ENCODE peak calls at places on chromosomes 13 and 19, in four cellular contexts. One of them, this sample, is unnamed.
A peak's percentile ranks its signal among the peaks of the same experiment; 100 is the strongest.

GRCh38 chr13:113448545-113448884 is 4.8 kb downstream of the ADPRHL1 start:
- DNase-seq in NCI-H1436: no peak
- DNase-seq in ascending aorta: no peak
- DNase-seq in stomach: peak; percentile 70
- DNase-seq in this sample: no peak

GRCh38 chr19:58538257-58539168 is 5.4 kb upstream of the TRIM28 start:
- DNase-seq in NCI-H1436: peak; percentile 90
- DNase-seq in ascending aorta: no peak
- DNase-seq in stomach: peak; percentile 47
- DNase-seq in this sample: no peak

GRCh38 chr19:33177417-33177976 is 16.6 kb upstream of the LRP3 start:
- DNase-seq in NCI-H1436: no peak
- DNase-seq in ascending aorta: peak; percentile 19
- DNase-seq in stomach: no peak
- DNase-seq in this sample: peak; percentile 74

GRCh38 chr19:49580264-49581006 is at the start of gene NOSIP:
- DNase-seq in NCI-H1436: peak; percentile 99
- DNase-seq in ascending aorta: peak; percentile 73
- DNase-seq in stomach: peak; percentile 97
- DNase-seq in this sample: peak; percentile 94

GRCh38 chr13:111908391-111908790 is 158.6 kb upstream of the SOX1 start:
- DNase-seq in NCI-H1436: no peak
- DNase-seq in ascending aorta: no peak
- DNase-seq in stomach: no peak
- DNase-seq in this sample: no peak

GRCh38 chr19:19062454-19063182 is 1.2 kb upstream of the SLC25A42 start:
- DNase-seq in NCI-H1436: no peak
- DNase-seq in ascending aorta: no peak
- DNase-seq in stomach: no peak
- DNase-seq in this sample: no peak

GRCh38 chr13:75485286-75486062 is 3.5 kb upstream of the TBC1D4 start:
- DNase-seq in NCI-H1436: no peak
- DNase-seq in ascending aorta: no peak
- DNase-seq in stomach: no peak
- DNase-seq in this sample: no peak

GRCh38 chr19:1248454-1249297 is at the start of gene MIDN:
- DNase-seq in NCI-H1436: peak; percentile 72
- DNase-seq in ascending aorta: no peak
- DNase-seq in stomach: peak; percentile 90
- DNase-seq in this sample: peak; percentile 82

GRCh38 chr19:15210323-15210774 is 9.6 kb upstream of the NOTCH3 start:
- DNase-seq in NCI-H1436: no peak
- DNase-seq in ascending aorta: peak; percentile 75
- DNase-seq in stomach: no peak
- DNase-seq in this sample: no peak